ENCODE peak calls at places on chromosomes 13 and 19, in eight cellular contexts. S, O, B, W, M, Z, G and Y are unnamed samples.

GRCh38 chr13:62250501-62251175 is 835.0 kb upstream of the PCDH20 start:
- DNase-seq in G (peak), W (no peak), Z (no peak), O (no peak), B (no peak), S (no peak), M (no peak), Y (no peak)

GRCh38 chr13:54029720-54030119 is 1001.1 kb downstream of the OLFM4 start:
- DNase-seq in S (no peak), W (no peak), M (no peak), G (no peak), Z (no peak), B (no peak), O (no peak), Y (no peak)

GRCh38 chr19:813359-814107 is 8.2 kb downstream of the PLPPR3 start:
- DNase-seq in B (no peak), W (no peak), S (no peak), Z (no peak), M (no peak), O (no peak), G (no peak), Y (no peak)

GRCh38 chr13:33153421-33154381 is 131.9 kb downstream of the STARD13 start:
- DNase-seq in B (no peak), O (peak), G (peak), Z (peak), S (no peak), M (no peak), W (no peak), Y (no peak)

GRCh38 chr19:3276341-3276799 is 51.9 kb downstream of the CELF5 start:
- DNase-seq in S (peak), B (peak), G (no peak), Z (no peak), O (peak), M (peak), W (peak), Y (no peak)

GRCh38 chr13:28380319-28380718 is 114.6 kb downstream of the FLT1 start:
- DNase-seq in M (no peak), G (no peak), B (no peak), W (no peak), O (no peak), S (no peak), Z (no peak), Y (no peak)

GRCh38 chr13:48726711-48727110 is 73.0 kb downstream of the CYSLTR2 start:
- DNase-seq in M (no peak), Z (no peak), G (no peak), W (no peak), O (no peak), S (no peak), B (no peak), Y (no peak)

GRCh38 chr19:21463449-21464105 is 41.8 kb upstream of the ZNF429 start:
- DNase-seq in W (peak), O (peak), G (no peak), S (peak), M (no peak), Z (peak), B (peak), Y (no peak)

GRCh38 chr13:34547929-34548328 is 394.1 kb upstream of the NBEA start:
- DNase-seq in B (no peak), S (no peak), M (no peak), Z (no peak), O (no peak), W (no peak), G (no peak), Y (no peak)

GRCh38 chr19:18249834-18250233 is 23.6 kb upstream of the PDE4C start:
- DNase-seq in S (no peak), M (no peak), O (no peak), B (no peak), G (no peak), Z (no peak), W (no peak), Y (no peak)

GRCh38 chr19:27774827-27775226 is 1438.1 kb downstream of the UQCRFS1 start:
- DNase-seq in O (peak), M (no peak), Z (no peak), W (peak), G (no peak), B (no peak), S (no peak), Y (no peak)

GRCh38 chr19:38516802-38517201 is 83.3 kb downstream of the RYR1 start:
- DNase-seq in W (no peak), B (no peak), S (no peak), O (no peak), M (no peak), Z (no peak), G (no peak), Y (no peak)

GRCh38 chr19:20102097-20102496 is 24.3 kb downstream of the ZNF90 start:
- DNase-seq in B (no peak), G (no peak), O (no peak), S (no peak), M (no peak), Z (no peak), W (no peak), Y (no peak)

GRCh38 chr13:63107163-63107935 is 1691.7 kb upstream of the PCDH20 start:
- DNase-seq in W (no peak), B (no peak), G (no peak), Z (no peak), S (no peak), M (no peak), O (peak), Y (no peak)

GRCh38 chr13:109735567-109735966 is 50.8 kb downstream of the IRS2 start:
- DNase-seq in O (no peak), G (no peak), B (no peak), M (no peak), Z (no peak), W (no peak), S (no peak), Y (no peak)

GRCh38 chr13:35988648-35989081 is 142.5 kb downstream of the DCLK1 start:
- DNase-seq in B (no peak), G (peak), S (no peak), Z (no peak), M (no peak), O (no peak), W (no peak), Y (no peak)

GRCh38 chr13:100059827-100060226 is 29.1 kb upstream of the PCCA start:
- DNase-seq in G (no peak), W (no peak), B (no peak), Z (no peak), M (no peak), O (no peak), S (no peak), Y (no peak)

GRCh38 chr19:45484273-45484945 is 12.4 kb downstream of the RTN2 start:
- DNase-seq in Z (no peak), B (no peak), S (no peak), M (no peak), W (no peak), O (no peak), G (no peak), Y (no peak)

GRCh38 chr13:96771501-96772367 is 222.5 kb downstream of the OXGR1 start:
- DNase-seq in S (no peak), G (no peak), Z (no peak), B (no peak), O (no peak), W (no peak), M (no peak), Y (no peak)

GRCh38 chr19:28009696-28010095 is 1203.3 kb downstream of the UQCRFS1 start:
- DNase-seq in Z (no peak), S (no peak), W (no peak), G (no peak), O (no peak), M (no peak), B (no peak), Y (no peak)

GRCh38 chr19:12194827-12195500 is 32.1 kb downstream of the ZNF136 start:
- DNase-seq in W (peak), M (no peak), O (no peak), B (peak), Z (peak), S (peak), G (peak), Y (peak)

GRCh38 chr19:8323781-8324185 is 2.5 kb downstream of the RPS28 start:
- DNase-seq in M (no peak), W (no peak), S (no peak), G (no peak), O (no peak), B (no peak), Z (no peak), Y (no peak)

GRCh38 chr13:74662895-74663294 is 528.7 kb upstream of the KLF12 start:
- DNase-seq in W (no peak), S (no peak), Z (peak), O (no peak), G (peak), M (no peak), B (no peak), Y (no peak)

GRCh38 chr13:48990900-48991299 is 15.2 kb downstream of the FNDC3A start:
- DNase-seq in O (no peak), W (no peak), Z (no peak), G (no peak), S (no peak), M (no peak), B (no peak), Y (no peak)

GRCh38 chr19:3443840-3444694 is 36.3 kb downstream of the SMIM24 start:
- DNase-seq in Z (peak), O (no peak), S (no peak), M (no peak), B (no peak), W (no peak), G (no peak), Y (no peak)

GRCh38 chr13:26502826-26503225 is 54.7 kb upstream of the WASF3 start:
- DNase-seq in W (peak), S (no peak), Z (peak), O (peak), G (no peak), M (no peak), B (peak), Y (peak)

GRCh38 chr13:113942591-113943103 is 31.2 kb downstream of the C13orf46 start:
- DNase-seq in B (no peak), S (no peak), M (no peak), G (no peak), W (no peak), Z (no peak), O (no peak), Y (peak)

GRCh38 chr19:46600393-46601317 is 475 bp upstream of the CALM3 start:
- DNase-seq in M (peak), G (peak), W (peak), O (peak), S (peak), Z (peak), B (peak), Y (peak)

GRCh38 chr13:26074706-26075105 is 22.9 kb upstream of the SHISA2 start:
- DNase-seq in B (no peak), W (no peak), G (peak), S (no peak), M (peak), O (peak), Z (no peak), Y (no peak)

GRCh38 chr13:72792640-72793039 is 10.7 kb downstream of the PIBF1 start:
- DNase-seq in Z (no peak), G (no peak), O (no peak), W (no peak), M (no peak), S (no peak), B (no peak), Y (no peak)

GRCh38 chr19:21568816-21569496 is 63.6 kb downstream of the ZNF429 start:
- DNase-seq in B (peak), M (no peak), O (no peak), Z (peak), S (peak), W (peak), G (peak), Y (peak)

GRCh38 chr19:4234862-4235201 is 5.5 kb downstream of the EBI3 start:
- DNase-seq in Z (no peak), M (no peak), B (no peak), W (no peak), S (no peak), O (no peak), G (no peak), Y (no peak)

GRCh38 chr19:20999731-21000352 is 20.6 kb upstream of the ZNF430 start:
- DNase-seq in W (peak), Z (peak), M (peak), S (peak), O (peak), G (peak), B (peak), Y (peak)

GRCh38 chr19:37905936-37906867 is at the start of gene WDR87:
- DNase-seq in S (peak), Z (peak), B (peak), W (peak), G (peak), M (peak), O (peak), Y (no peak)

GRCh38 chr13:97249797-97250495 is 27.8 kb downstream of the MBNL2 start:
- DNase-seq in B (no peak), O (no peak), S (no peak), W (no peak), M (no peak), G (no peak), Z (no peak), Y (no peak)

GRCh38 chr19:39506944-39507714 is 7.8 kb upstream of the SELENOV start:
- DNase-seq in B (no peak), M (peak), S (no peak), G (peak), Z (peak), W (peak), O (peak), Y (no peak)

GRCh38 chr13:46089213-46089612 is 15.6 kb downstream of the CPB2 start:
- DNase-seq in S (no peak), Z (no peak), G (no peak), B (no peak), W (no peak), M (no peak), O (no peak), Y (no peak)